ENCODE peak calls at places on chromosomes 12 and 14, in eight cellular contexts. H is ovary, A is uterus, O is body of pancreas, X is mammary epithelial cell, V is IMR-90, Z is GM23338, I is fibroblast of lung. E is an unnamed sample.

GRCh38 chr14:96403409-96403808 is 11.5 kb downstream of the AK7 start:
- DNase-seq in H (no peak), A (no peak), O (no peak), X (no peak), V (no peak), Z (no peak), I (no peak), E (no peak)

GRCh38 chr14:104678346-104678745 is 11.1 kb upstream of the INF2 start:
- DNase-seq in H (no peak), A (peak), O (no peak), X (no peak), V (peak), Z (no peak), I (peak), E (no peak)

GRCh38 chr12:111757361-111758119 is 9.2 kb upstream of the ALDH2 start:
- DNase-seq in H (no peak), A (no peak), O (peak), X (peak), V (peak), Z (no peak), I (peak), E (no peak)

GRCh38 chr12:78290606-78291345 is 460.1 kb downstream of the NAV3 start:
- DNase-seq in H (no peak), A (no peak), O (no peak), X (peak), V (peak), Z (no peak), I (peak), E (no peak)

GRCh38 chr14:102213984-102214658 is 74.4 kb downstream of the WDR20 start:
- DNase-seq in H (no peak), A (no peak), O (no peak), X (no peak), V (no peak), Z (peak), I (no peak), E (no peak)

GRCh38 chr12:41959271-41959670 is 185.4 kb downstream of the GXYLT1 start:
- DNase-seq in H (no peak), A (no peak), O (no peak), X (no peak), V (no peak), Z (no peak), I (no peak), E (no peak)

GRCh38 chr12:29414368-29414767 is 33.4 kb upstream of the ERGIC2 start:
- DNase-seq in H (no peak), A (no peak), O (no peak), X (no peak), V (peak), Z (no peak), I (peak), E (no peak)

GRCh38 chr12:93167841-93168492 is 209.8 kb upstream of the NUDT4 start:
- DNase-seq in H (no peak), A (no peak), O (peak), X (no peak), V (no peak), Z (peak), I (no peak), E (no peak)

GRCh38 chr14:29810657-29811056 is 117.0 kb downstream of the PRKD1 start:
- DNase-seq in H (no peak), A (no peak), O (peak), X (no peak), V (no peak), Z (no peak), I (peak), E (no peak)

GRCh38 chr12:54390668-54391551 is 6.4 kb upstream of the ZNF385A start:
- DNase-seq in H (peak), A (no peak), O (peak), X (peak), V (no peak), Z (peak), I (no peak), E (peak)

GRCh38 chr12:92927436-92928116 is 1.5 kb downstream of the EEA1 start:
- DNase-seq in H (no peak), A (no peak), O (no peak), X (peak), V (peak), Z (peak), I (peak), E (no peak)

GRCh38 chr14:32073537-32074189 is 3.4 kb upstream of the ARHGAP5 start:
- DNase-seq in H (peak), A (no peak), O (peak), X (peak), V (peak), Z (peak), I (peak), E (peak)

GRCh38 chr12:7806863-7807487 is 17.8 kb downstream of the NANOG start:
- DNase-seq in H (peak), A (peak), O (peak), X (peak), V (peak), Z (peak), I (peak), E (peak)

DNA sequence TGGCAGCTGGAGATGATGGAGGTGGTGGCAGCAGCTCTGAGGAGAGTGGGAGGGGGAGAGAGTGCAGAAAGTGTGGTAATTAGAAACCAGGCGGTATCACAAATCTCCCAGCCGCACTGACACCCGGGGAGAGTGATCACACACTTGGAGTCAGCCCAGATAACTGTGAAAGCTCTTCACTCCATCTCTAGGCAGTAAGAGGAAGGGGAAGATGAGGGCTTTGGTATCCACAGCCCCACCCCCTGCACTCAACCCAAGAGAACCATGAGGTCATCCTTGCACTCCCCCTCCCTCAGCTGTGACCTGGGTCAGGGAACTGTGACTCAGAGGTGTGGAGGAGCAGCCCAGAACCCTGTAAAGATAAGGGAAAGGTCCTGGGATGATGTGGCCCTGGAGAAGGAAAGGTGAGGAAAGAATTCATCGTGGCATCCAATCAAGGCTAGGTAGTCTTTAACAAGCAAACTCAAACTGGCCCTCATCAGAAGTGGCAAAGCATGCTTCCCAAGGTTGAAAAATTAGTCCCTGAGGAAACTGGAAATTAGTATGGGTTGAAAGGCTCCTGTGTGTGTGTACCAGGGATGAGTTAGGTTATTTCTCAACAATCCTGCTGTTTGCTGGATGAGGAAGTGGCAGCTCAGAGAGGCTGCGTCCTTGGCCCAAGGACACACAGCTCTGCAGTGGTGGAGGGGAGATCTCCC is 111.0 kb upstream of the LHX5 start:
- DNase-seq in H (no peak), A (no peak), O (no peak), X (no peak), V (no peak), Z (no peak), I (no peak), E (no peak)
- H3K4me3 ChIP-seq in H (no peak), A (no peak), O (no peak), X (no peak), V (no peak), Z (no peak), I (no peak), E (no peak)

DNA sequence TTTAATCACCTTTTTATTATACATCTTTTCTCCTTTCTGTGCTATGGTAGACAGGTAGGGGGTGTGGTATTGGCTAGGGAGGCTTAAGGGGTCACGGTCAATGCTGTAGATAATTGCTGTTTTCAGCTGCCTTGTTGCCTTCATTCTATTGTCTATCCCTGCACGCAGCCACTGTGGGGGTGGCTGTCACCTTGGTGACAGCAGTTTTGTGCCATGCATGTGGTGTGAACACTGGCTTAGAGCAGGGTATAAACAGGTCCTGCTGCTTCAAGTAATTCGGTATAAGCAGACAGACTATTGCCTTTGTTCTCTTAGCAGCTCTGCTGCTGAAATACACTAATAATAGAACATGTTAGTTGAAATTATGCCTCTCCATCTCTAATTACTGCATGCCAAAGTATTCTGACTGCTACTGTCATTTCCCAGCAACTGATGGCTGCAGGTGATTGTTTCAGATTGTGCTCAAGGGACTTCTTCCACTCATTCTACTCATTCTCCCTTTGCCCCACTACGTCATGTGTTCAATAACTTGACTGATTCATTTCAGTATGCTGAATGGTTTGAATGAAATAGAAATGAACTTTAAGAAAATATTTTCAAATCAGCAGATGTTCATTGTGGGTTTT is 34.6 kb downstream of the PTPRO start:
- DNase-seq in H (no peak), A (no peak), O (no peak), X (no peak), V (no peak), Z (no peak), I (no peak), E (no peak)
- TF ChIP-seq CTCF in H (no peak), A (no peak), O (no peak), X (no peak), V (no peak), Z (no peak), I (no peak), E (no peak)

GRCh38 chr12:22728989-22729388 is 104.0 kb downstream of the ETNK1 start:
- DNase-seq in H (no peak), A (no peak), O (no peak), X (no peak), V (no peak), Z (peak), I (peak), E (no peak)

GRCh38 chr12:22729431-22729830 is 104.5 kb downstream of the ETNK1 start:
- DNase-seq in H (no peak), A (no peak), O (no peak), X (no peak), V (no peak), Z (no peak), I (no peak), E (no peak)

GRCh38 chr12:22731231-22731630 is 106.3 kb downstream of the ETNK1 start:
- DNase-seq in H (no peak), A (no peak), O (no peak), X (no peak), V (no peak), Z (no peak), I (no peak), E (no peak)

GRCh38 chr12:22733756-22734155 is 108.8 kb downstream of the ETNK1 start:
- DNase-seq in H (no peak), A (no peak), O (no peak), X (no peak), V (no peak), Z (no peak), I (no peak), E (no peak)

DNA sequence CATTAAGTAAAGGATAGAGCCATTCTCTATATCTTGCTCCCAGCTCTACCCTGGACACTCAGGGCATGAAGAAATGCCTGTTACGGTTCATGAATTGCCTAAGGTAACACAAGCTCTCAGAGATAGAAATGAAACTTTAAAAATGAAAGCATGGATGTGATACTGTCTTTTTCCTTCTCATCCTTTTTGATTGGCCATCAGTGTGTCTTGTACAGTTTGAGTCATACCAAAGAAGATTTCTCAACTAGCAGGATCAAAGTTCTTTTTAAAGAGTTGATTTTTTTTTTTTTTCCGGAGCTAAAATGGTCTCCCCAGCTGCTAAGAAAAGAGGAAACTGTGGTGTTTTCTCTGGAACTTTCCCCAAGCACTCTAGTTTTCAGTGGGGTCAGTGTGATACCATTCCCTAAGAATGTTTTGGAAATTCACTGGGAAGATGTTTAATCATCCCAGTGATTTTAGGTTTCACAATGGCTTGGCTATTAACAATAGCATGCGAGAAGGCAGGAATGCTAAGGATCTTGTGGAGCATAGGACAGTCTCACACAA is 105.0 kb downstream of the ETNK1 start:
- DNase-seq in H (no peak), A (no peak), O (no peak), X (no peak), V (peak), Z (no peak), I (peak), E (no peak)
- H3K27ac ChIP-seq in H (no peak), A (no peak), O (peak), X (no peak), V (peak), Z (no peak), I (peak), E (peak)

GRCh38 chr14:22561661-22562579 is 27.1 kb downstream of the DAD1 start:
- DNase-seq in H (no peak), A (no peak), O (no peak), X (no peak), V (no peak), Z (no peak), I (no peak), E (no peak)

GRCh38 chr14:22561366-22561660 is 27.7 kb downstream of the DAD1 start:
- DNase-seq in H (no peak), A (no peak), O (no peak), X (no peak), V (no peak), Z (no peak), I (no peak), E (no peak)

GRCh38 chr14:22564463-22564862 is 24.6 kb downstream of the DAD1 start:
- DNase-seq in H (no peak), A (no peak), O (no peak), X (no peak), V (no peak), Z (no peak), I (no peak), E (no peak)

GRCh38 chr14:22565391-22565945 is 23.6 kb downstream of the DAD1 start:
- DNase-seq in H (no peak), A (no peak), O (no peak), X (no peak), V (no peak), Z (no peak), I (no peak), E (no peak)

GRCh38 chr14:22563987-22564386 is 25.0 kb downstream of the DAD1 start:
- DNase-seq in H (no peak), A (no peak), O (no peak), X (no peak), V (no peak), Z (no peak), I (no peak), E (no peak)
- H3K4me3 ChIP-seq in H (no peak), A (no peak), O (no peak), X (no peak), V (no peak), Z (no peak), I (no peak), E (no peak)

DNA sequence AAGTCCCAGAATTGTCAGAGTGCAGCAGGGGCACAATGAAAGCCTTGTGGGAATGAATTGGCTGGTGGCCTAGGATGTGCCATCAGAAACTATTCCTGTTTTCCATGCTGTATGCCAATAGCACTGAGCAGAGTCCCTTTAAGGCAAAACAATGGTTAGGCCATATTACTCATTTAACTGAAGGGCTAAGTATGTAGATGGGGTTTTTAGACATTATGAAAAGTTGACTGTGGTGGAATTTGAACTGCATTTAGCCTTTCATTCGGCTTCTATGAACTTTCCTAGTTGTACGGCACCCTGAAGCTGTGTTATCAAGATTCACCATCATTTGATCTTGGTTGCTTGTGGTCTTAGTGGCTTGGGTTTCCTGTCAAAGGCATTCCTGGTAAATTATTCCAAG is 24.8 kb downstream of the IL26 start:
- DNase-seq in H (no peak), A (no peak), O (no peak), X (peak), V (no peak), Z (no peak), I (no peak), E (no peak)
- TF ChIP-seq CTCF in H (no peak), A (no peak), O (no peak), X (no peak), V (no peak), Z (no peak), I (no peak), E (no peak)

GRCh38 chr12:104370989-104371870 is 67.7 kb downstream of the EID3 start:
- DNase-seq in H (no peak), A (no peak), O (no peak), X (peak), V (peak), Z (peak), I (no peak), E (no peak)
- H3K27ac ChIP-seq in H (no peak), A (no peak), O (no peak), X (no peak), V (no peak), Z (peak), I (no peak), E (no peak)

DNA sequence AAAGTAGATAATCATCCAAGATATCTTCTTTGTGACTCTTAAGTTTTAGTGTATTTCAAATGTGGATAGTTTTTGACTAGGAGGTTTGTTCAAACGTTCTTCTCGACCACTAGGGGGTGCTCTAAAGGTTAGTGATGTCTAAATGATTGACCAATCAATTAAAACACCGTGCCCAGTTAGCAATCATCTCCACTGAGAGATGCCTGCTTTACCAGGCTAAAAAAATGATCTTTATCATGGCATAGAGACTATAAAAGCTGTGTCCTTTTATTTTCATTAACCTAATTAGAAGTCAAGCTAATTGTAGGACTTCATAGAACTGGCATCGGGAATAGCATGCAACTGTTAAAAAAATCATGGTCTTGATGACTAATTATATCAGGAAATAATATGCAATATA is 153.9 kb downstream of the PRKCH start:
- DNase-seq in H (no peak), A (no peak), O (peak), X (peak), V (peak), Z (peak), I (peak), E (no peak)
- H3K4me3 ChIP-seq in H (no peak), A (no peak), O (no peak), X (no peak), V (no peak), Z (no peak), I (no peak), E (no peak)

E was measured in dorsolateral prefrontal cortex.